ENCODE peak calls at places on chromosomes 16 and 17, in nine cellular contexts. U is HCT116; L is neural progenitor cell; R is pancreas; Q is AG04450; A is right atrium auricular region; D is CD4-positive, CD25-positive, alpha-beta regulatory T cell; J is fibroblast of lung; V is SK-N-MC. O is an unnamed sample.

GRCh38 chr16:69179255-69180010 is 7.5 kb upstream of the SNTB2 start:
- DNase-seq in R (peak; percentile 85), V (peak; percentile 65), D (no peak), L (no peak), A (peak; percentile 84), Q (peak; percentile 49), U (no peak), J (peak; percentile 99), O (no peak)

GRCh38 chr17:71496552-71496951 is 624.3 kb upstream of the SOX9 start:
- DNase-seq in L (no peak), V (no peak), A (no peak), J (no peak), D (no peak), U (no peak), Q (no peak), R (no peak), O (no peak)

GRCh38 chr16:62256406-62256805 is 220.2 kb upstream of the CDH8 start:
- DNase-seq in J (no peak), Q (no peak), D (no peak), V (no peak), R (no peak), L (peak; percentile 40), U (no peak), A (no peak), O (no peak)

GRCh38 chr17:27462714-27463113 is 6.5 kb downstream of the KSR1 start:
- DNase-seq in A (no peak), J (no peak), Q (no peak), V (no peak), D (no peak), R (no peak), L (no peak), U (no peak), O (no peak)

GRCh38 chr17:65936013-65936412 is 255.9 kb downstream of the CEP112 start:
- DNase-seq in D (no peak), U (no peak), J (no peak), Q (no peak), V (no peak), R (no peak), L (no peak), A (no peak), O (no peak)

GRCh38 chr16:48081656-48082055 is 74.1 kb downstream of the ABCC12 start:
- DNase-seq in V (no peak), U (no peak), Q (peak; percentile 55), D (no peak), R (no peak), A (no peak), J (peak; percentile 67), L (no peak), O (no peak)

GRCh38 chr16:31351246-31351936 is 3.6 kb upstream of the ITGAX start:
- DNase-seq in D (no peak), R (no peak), A (no peak), U (no peak), L (no peak), Q (no peak), J (no peak), V (no peak), O (no peak)

GRCh38 chr17:3879181-3879580 is 13.7 kb downstream of the CAMKK1 start:
- DNase-seq in A (no peak), V (no peak), L (peak; percentile 89), U (no peak), J (peak; percentile 73), D (no peak), R (no peak), Q (no peak), O (no peak)

GRCh38 chr16:85551319-85551978 is 61.7 kb upstream of the GSE1 start:
- DNase-seq in V (no peak), Q (no peak), A (no peak), L (no peak), R (peak; percentile 49), D (no peak), U (no peak), J (no peak), O (no peak)

GRCh38 chr16:48076455-48077012 is 79.3 kb downstream of the ABCC12 start:
- DNase-seq in D (no peak), R (no peak), J (peak; percentile 78), V (no peak), L (no peak), U (no peak), A (no peak), Q (no peak), O (no peak)

GRCh38 chr17:64471440-64471839 is 22.5 kb downstream of the MILR1 start:
- DNase-seq in R (no peak), A (no peak), U (no peak), D (no peak), Q (no peak), L (no peak), J (no peak), V (no peak), O (no peak)

GRCh38 chr17:10042589-10043244 is 137.6 kb upstream of the RCVRN start:
- DNase-seq in J (no peak), A (peak; percentile 87), Q (no peak), U (no peak), V (no peak), D (no peak), L (no peak), R (no peak), O (no peak)

GRCh38 chr16:70651524-70651923 is 5.2 kb downstream of the IL34 start:
- DNase-seq in Q (no peak), A (no peak), V (no peak), J (no peak), U (no peak), D (no peak), R (no peak), L (no peak), O (no peak)

GRCh38 chr17:40307691-40308289 is 1.2 kb upstream of the RARA start:
- DNase-seq in A (no peak), D (no peak), R (no peak), U (no peak), J (peak; percentile 59), Q (no peak), V (no peak), L (no peak), O (no peak)

GRCh38 chr16:79895053-79895916 is 294.7 kb upstream of the MAF start:
- DNase-seq in U (no peak), V (no peak), Q (no peak), L (no peak), A (no peak), J (no peak), R (no peak), D (no peak), O (no peak)

GRCh38 chr16:79893445-79893844 is 292.9 kb upstream of the MAF start:
- DNase-seq in V (no peak), L (no peak), J (no peak), R (no peak), Q (no peak), U (no peak), D (no peak), A (no peak), O (no peak)

GRCh38 chr16:79887541-79888540 is 287.3 kb upstream of the MAF start:
- DNase-seq in L (no peak), V (no peak), U (no peak), A (no peak), R (no peak), J (no peak), D (no peak), Q (no peak), O (no peak)

GRCh38 chr16:79892278-79892677 is 291.7 kb upstream of the MAF start:
- DNase-seq in A (no peak), R (no peak), J (no peak), Q (no peak), D (no peak), V (no peak), L (no peak), U (no peak), O (no peak)

DNA sequence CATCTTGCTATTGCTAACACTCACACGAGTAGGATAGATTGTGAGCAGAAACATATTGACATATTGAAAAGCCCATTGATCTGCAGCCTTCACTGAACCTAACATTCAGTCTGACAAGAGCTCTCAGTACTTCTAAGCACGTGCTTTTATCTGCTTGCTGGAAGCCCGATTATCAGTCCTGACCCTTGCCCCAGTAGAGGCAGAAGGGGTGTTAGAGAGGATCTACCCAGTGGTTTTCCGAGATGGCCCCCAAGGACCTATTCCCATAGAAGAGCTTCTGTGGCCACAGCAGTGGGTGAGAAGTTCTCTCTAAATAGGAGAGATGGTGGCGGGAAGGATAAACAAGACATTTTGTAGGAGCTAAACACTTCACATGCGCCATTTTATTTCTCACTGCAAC is 290.9 kb upstream of the MAF start:
- DNase-seq in Q (no peak), U (no peak), J (no peak), A (no peak), D (no peak), R (no peak), L (no peak), V (no peak), O (no peak)
- H3K4me3 ChIP-seq in Q (no peak overlapping the region), U (no peak overlapping the region), J (no peak overlapping the region), A (no peak overlapping the region), D (no peak overlapping the region), R (no peak overlapping the region), L (no peak overlapping the region), V (no peak overlapping the region), O (no peak overlapping the region)

GRCh38 chr16:35690413-35690812 is 2231.0 kb downstream of the TP53TG3F start:
- DNase-seq in R (no peak), L (no peak), Q (no peak), A (no peak), U (no peak), J (no peak), D (no peak), V (no peak), O (peak; percentile 13)
- H3K9me3 ChIP-seq in R (no peaks in the 10 kb centered on the region), L (peaks cover 4% of the 10 kb centered on the region), Q (peaks cover 54% of the 10 kb centered on the region), A (peaks cover 8% of the 10 kb centered on the region), U (no peaks in the 10 kb centered on the region), J (no peaks in the 10 kb centered on the region), D (peaks cover 64% of the 10 kb centered on the region), V (no peaks in the 10 kb centered on the region), O (no peaks in the 10 kb centered on the region)

DNA sequence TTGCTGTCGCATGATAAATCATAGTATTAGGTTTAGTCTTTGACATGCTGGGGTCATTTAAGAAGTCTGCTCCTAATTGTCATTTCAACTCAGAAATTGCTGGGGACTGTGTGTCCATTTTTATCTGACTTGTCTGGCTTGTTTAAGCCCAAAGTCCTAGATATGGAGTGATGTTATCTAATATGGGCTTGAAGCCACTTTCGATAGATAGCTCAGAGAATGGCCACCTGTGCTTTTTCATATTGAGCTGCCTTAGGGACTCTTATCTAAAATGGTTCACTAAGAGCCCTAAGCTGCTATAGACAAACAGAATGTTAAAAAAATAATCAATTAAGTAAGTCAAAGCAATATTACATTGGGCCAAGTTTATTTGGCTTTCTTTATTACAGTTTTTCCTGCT is 81.6 kb upstream of the CNTNAP4 start:
- DNase-seq in D (no peak), Q (no peak), V (no peak), A (no peak), R (no peak), J (no peak), U (no peak), L (no peak), O (no peak)
- H3K4me3 ChIP-seq in D (no peak overlapping the region), Q (no peak overlapping the region), V (no peak overlapping the region), A (no peak overlapping the region), R (no peak overlapping the region), J (no peak overlapping the region), U (no peak overlapping the region), L (no peak overlapping the region), O (no peak overlapping the region)

DNA sequence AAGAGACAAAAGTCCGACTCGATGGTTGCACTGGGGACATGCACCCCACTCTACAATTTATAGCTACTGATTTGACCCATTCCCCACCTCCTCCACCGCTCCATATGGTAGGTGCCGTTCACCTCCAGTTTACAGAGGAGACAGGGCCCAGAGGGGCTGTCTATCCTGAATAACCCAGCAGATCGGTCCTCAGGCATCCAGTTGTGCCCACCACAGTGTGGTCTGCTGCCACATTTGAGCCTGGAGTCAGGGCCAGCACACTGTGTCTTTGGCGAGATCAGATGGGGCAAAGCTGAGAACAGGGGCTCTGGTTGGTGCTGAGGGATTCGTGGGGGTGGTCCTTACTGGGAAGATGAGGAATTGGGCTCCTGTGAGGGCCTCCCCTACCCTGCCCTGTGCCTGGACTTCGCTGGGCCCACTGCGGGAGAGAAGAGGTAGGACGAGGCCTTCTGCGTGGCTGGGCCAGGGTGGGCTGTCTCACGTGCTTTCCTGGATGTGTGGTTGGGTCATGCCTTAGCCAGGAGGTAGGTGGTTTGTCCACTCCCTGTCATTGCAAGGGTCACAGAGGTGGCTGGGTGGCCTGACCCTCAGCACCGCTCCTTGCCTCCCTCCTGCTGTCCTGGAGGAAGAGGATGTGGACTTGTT is 2.8 kb downstream of the ADCY7 start:
- DNase-seq in R (peak; percentile 42), V (no peak), U (no peak), J (no peak), L (no peak), Q (no peak), D (no peak), A (no peak), O (no peak)
- H3K9me3 ChIP-seq in R (no peaks in the 10 kb centered on the region), V (no peaks in the 10 kb centered on the region), U (no peaks in the 10 kb centered on the region), J (no peaks in the 10 kb centered on the region), L (no peaks in the 10 kb centered on the region), Q (no peaks in the 10 kb centered on the region), D (no peaks in the 10 kb centered on the region), A (no peaks in the 10 kb centered on the region), O (no peaks in the 10 kb centered on the region)

O was measured in SJSA1.